ENCODE peak calls at places on chromosomes 13 and 19, in eight cellular contexts. Z is Calu3, U is GM12865, B is amniotic stem cell, Q is right atrium auricular region, T is mucosa of gallbladder, Y is GM03348, K is iPS-NIHi11. C is an unnamed sample.

GRCh38 chr13:73248711-73249580 is 190.1 kb downstream of the KLF5 start:
- DNase-seq in Z (peak; percentile 36), U (no peak), B (no peak), Q (no peak), T (peak; percentile 79), Y (no peak), K (peak; percentile 37), C (peak; percentile 9)

GRCh38 chr19:13964776-13965175 is 12.5 kb downstream of the DCAF15 start:
- DNase-seq in Z (no peak), U (no peak), B (no peak), Q (no peak), T (no peak), Y (no peak), K (no peak), C (peak; percentile 70)

GRCh38 chr13:80313668-80314278 is 27.2 kb downstream of the SPRY2 start:
- DNase-seq in Z (no peak), U (no peak), B (no peak), Q (no peak), T (no peak), Y (no peak), K (no peak), C (no peak)

GRCh38 chr19:35124098-35125060 is 8.8 kb downstream of the FXYD3 start:
- DNase-seq in Z (peak; percentile 96), U (peak; percentile 93), B (peak; percentile 88), Q (peak; percentile 96), T (peak; percentile 93), Y (peak; percentile 100), K (peak; percentile 92), C (peak; percentile 99)

GRCh38 chr13:87859261-87859660 is 188.1 kb downstream of the SLITRK5 start:
- DNase-seq in Z (no peak), U (no peak), B (no peak), Q (no peak), T (no peak), Y (no peak), K (no peak), C (no peak)

GRCh38 chr19:6374179-6374709 is 1.5 kb downstream of the PSPN start:
- DNase-seq in Z (no peak), U (no peak), B (no peak), Q (no peak), T (peak; percentile 12), Y (no peak), K (no peak), C (no peak)

GRCh38 chr19:13057744-13058143 is 44.9 kb downstream of the LYL1 start:
- DNase-seq in Z (no peak), U (no peak), B (no peak), Q (no peak), T (no peak), Y (no peak), K (no peak), C (no peak)

GRCh38 chr13:40664100-40665060 is 2.1 kb downstream of the FOXO1 start:
- DNase-seq in Z (peak; percentile 70), U (peak; percentile 90), B (no peak), Q (peak; percentile 82), T (peak; percentile 72), Y (peak; percentile 76), K (peak; percentile 59), C (peak; percentile 54)

GRCh38 chr19:28961772-28962500 is 251.0 kb downstream of the UQCRFS1 start:
- DNase-seq in Z (no peak), U (no peak), B (no peak), Q (no peak), T (no peak), Y (peak; percentile 65), K (no peak), C (peak; percentile 25)

GRCh38 chr13:94617389-94618000 is 15.8 kb downstream of the GPR180 start:
- DNase-seq in Z (peak; percentile 6), U (peak; percentile 34), B (no peak), Q (no peak), T (peak; percentile 21), Y (peak; percentile 29), K (no peak), C (no peak)

GRCh38 chr13:67076378-67076777 is 153.8 kb downstream of the PCDH9 start:
- DNase-seq in Z (no peak), U (no peak), B (no peak), Q (no peak), T (no peak), Y (no peak), K (no peak), C (no peak)

GRCh38 chr13:79631260-79631659 is 150.3 kb downstream of the NDFIP2 start:
- DNase-seq in Z (peak; percentile 17), U (no peak), B (peak; percentile 93), Q (no peak), T (peak; percentile 13), Y (peak; percentile 39), K (peak; percentile 7), C (peak; percentile 24)

GRCh38 chr13:39565036-39565949 is 37.7 kb downstream of the LHFPL6 start:
- DNase-seq in Z (peak; percentile 30), U (no peak), B (peak; percentile 35), Q (no peak), T (no peak), Y (peak; percentile 88), K (peak; percentile 78), C (peak; percentile 83)

C was measured in AG08396.